ENCODE peak calls at places on chromosomes 13 and 19, in seven cellular contexts. L is Calu3, B is IMR-90, J is tibial artery, Z is fibroblast of pulmonary artery, E is cardiac muscle cell, X is prostate gland. S is an unnamed sample.

GRCh38 chr19:6164906-6165531 is 29.6 kb downstream of the ACSBG2 start:
- DNase-seq in L (no peak), B (no peak), J (no peak), Z (no peak), E (no peak), X (no peak), S (no peak)

GRCh38 chr19:45767881-45768643 is 990 bp downstream of the SIX5 start:
- DNase-seq in L (peak; percentile 83), B (peak; percentile 65), J (peak; percentile 88), Z (peak; percentile 73), E (peak; percentile 77), X (peak; percentile 73), S (no peak)

GRCh38 chr19:51094696-51095279 is 12.1 kb upstream of the KLK14 start:
- DNase-seq in L (peak; percentile 56), B (no peak), J (no peak), Z (peak; percentile 12), E (peak; percentile 25), X (no peak), S (peak; percentile 62)

GRCh38 chr19:11140896-11141295 is 14.7 kb downstream of the SPC24 start:
- DNase-seq in L (no peak), B (no peak), J (no peak), Z (no peak), E (no peak), X (no peak), S (no peak)

GRCh38 chr19:47459477-47459876 is 12.2 kb downstream of the SLC8A2 start:
- DNase-seq in L (no peak), B (no peak), J (no peak), Z (no peak), E (no peak), X (no peak), S (no peak)

GRCh38 chr19:49436381-49437017 is 4.8 kb downstream of the SLC17A7 start:
- DNase-seq in L (peak; percentile 43), B (no peak), J (no peak), Z (no peak), E (no peak), X (no peak), S (no peak)

GRCh38 chr19:34321735-34322134 is 43.3 kb upstream of the GPI start:
- DNase-seq in L (no peak), B (no peak), J (no peak), Z (no peak), E (no peak), X (no peak), S (no peak)

GRCh38 chr19:45141203-45141900 is 19.4 kb downstream of the NKPD1 start:
- DNase-seq in L (no peak), B (no peak), J (no peak), Z (no peak), E (no peak), X (no peak), S (no peak)

GRCh38 chr13:26377038-26377437 is 123.1 kb downstream of the CDK8 start:
- DNase-seq in L (peak; percentile 2), B (peak; percentile 3), J (no peak), Z (peak; percentile 20), E (peak; percentile 29), X (no peak), S (no peak)

GRCh38 chr19:35155441-35155840 is 906 bp downstream of the FXYD5 start:
- DNase-seq in L (no peak), B (no peak), J (no peak), Z (no peak), E (no peak), X (no peak), S (no peak)

GRCh38 chr19:38441660-38442348 is 8.3 kb downstream of the RYR1 start:
- DNase-seq in L (no peak), B (no peak), J (no peak), Z (peak; percentile 8), E (peak; percentile 15), X (no peak), S (no peak)

GRCh38 chr13:105428816-105429215 is 1106.6 kb downstream of the EFNB2 start:
- DNase-seq in L (no peak), B (peak; percentile 66), J (no peak), Z (no peak), E (peak; percentile 11), X (no peak), S (no peak)

GRCh38 chr19:7851623-7852500 is 21.8 kb downstream of the EVI5L start:
- DNase-seq in L (no peak), B (no peak), J (no peak), Z (no peak), E (no peak), X (no peak), S (no peak)

GRCh38 chr13:44404261-44405139 is 30.9 kb downstream of the SERP2 start:
- DNase-seq in L (no peak), B (no peak), J (no peak), Z (no peak), E (no peak), X (peak; percentile 33), S (no peak)

GRCh38 chr13:112056284-112056727 is 10.6 kb upstream of the SOX1 start:
- DNase-seq in L (no peak), B (no peak), J (no peak), Z (no peak), E (no peak), X (no peak), S (no peak)

GRCh38 chr19:46489445-46490272 is 6.0 kb downstream of the PNMA8B start:
- DNase-seq in L (no peak), B (peak; percentile 62), J (peak; percentile 84), Z (peak; percentile 70), E (peak; percentile 81), X (no peak), S (no peak)

GRCh38 chr13:112783135-112783945 is 93.5 kb downstream of the ATP11A start:
- DNase-seq in L (no peak), B (peak; percentile 90), J (no peak), Z (peak; percentile 29), E (peak; percentile 68), X (no peak), S (no peak)

GRCh38 chr19:5057860-5058259 is 88.9 kb downstream of the KDM4B start:
- DNase-seq in L (no peak), B (no peak), J (no peak), Z (peak; percentile 21), E (peak; percentile 18), X (no peak), S (no peak)

GRCh38 chr19:14361824-14362223 is 19.4 kb upstream of the ADGRE5 start:
- DNase-seq in L (no peak), B (no peak), J (no peak), Z (peak; percentile 62), E (peak; percentile 63), X (no peak), S (no peak)

GRCh38 chr19:49672131-49672919 is 4.7 kb upstream of the PRMT1 start:
- DNase-seq in L (peak; percentile 86), B (peak; percentile 61), J (peak; percentile 82), Z (peak; percentile 73), E (peak; percentile 79), X (peak; percentile 59), S (peak; percentile 94)

GRCh38 chr13:110525328-110526319 is 35.9 kb downstream of the RAB20 start:
- DNase-seq in L (no peak), B (no peak), J (no peak), Z (no peak), E (no peak), X (no peak), S (no peak)

GRCh38 chr13:33153421-33154381 is 131.9 kb downstream of the STARD13 start:
- DNase-seq in L (no peak), B (peak; percentile 38), J (peak; percentile 71), Z (peak; percentile 63), E (peak; percentile 61), X (no peak), S (no peak)
- TF ChIP-seq CTCF in L (no peak), B (no peak), J (peak; percentile 33), Z (peak; percentile 40), E (peak; percentile 29), X (no peak), S (no peak)

DNA sequence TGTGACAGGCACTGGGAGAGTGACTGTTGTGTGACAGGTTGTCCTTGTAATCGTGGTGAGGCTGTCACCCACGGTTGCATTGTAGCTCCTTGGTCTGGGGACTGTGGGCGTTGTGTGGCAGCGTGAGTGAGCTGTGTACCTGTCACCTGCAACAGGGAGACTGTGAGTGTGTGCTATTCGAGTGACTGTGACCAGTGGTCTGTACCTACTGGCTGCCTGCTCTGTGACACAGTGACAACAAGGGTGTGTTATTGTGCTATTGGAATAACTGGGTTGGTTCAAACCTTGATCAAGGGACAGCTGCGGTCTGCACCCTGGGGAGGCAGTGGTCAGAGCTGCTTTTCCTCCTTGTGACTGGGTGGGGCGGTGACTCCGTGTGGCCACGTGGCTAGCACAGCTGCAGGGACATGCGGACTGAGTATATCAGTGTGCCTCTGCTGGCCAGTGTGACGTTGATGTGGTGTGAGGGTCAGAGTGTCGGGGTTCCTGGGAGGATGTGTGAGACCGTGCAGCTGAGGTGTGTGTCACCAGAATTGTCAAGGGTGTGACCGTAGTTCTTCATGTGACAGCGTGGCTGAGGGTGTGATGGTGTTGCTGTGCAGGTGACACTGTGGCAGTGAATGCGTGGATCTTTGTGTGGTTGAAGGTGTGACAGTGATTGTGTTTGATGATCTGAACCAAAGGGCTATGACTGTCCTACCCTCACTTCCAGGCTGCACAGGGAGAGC is 10.1 kb upstream of the NFIX start:
- DNase-seq in L (peak; percentile 82), B (peak; percentile 76), J (peak; percentile 86), Z (no peak), E (no peak), X (no peak), S (no peak)
- TF ChIP-seq CTCF in L (no peak), B (no peak), J (no peak), Z (no peak), E (no peak), X (no peak), S (no peak)

DNA sequence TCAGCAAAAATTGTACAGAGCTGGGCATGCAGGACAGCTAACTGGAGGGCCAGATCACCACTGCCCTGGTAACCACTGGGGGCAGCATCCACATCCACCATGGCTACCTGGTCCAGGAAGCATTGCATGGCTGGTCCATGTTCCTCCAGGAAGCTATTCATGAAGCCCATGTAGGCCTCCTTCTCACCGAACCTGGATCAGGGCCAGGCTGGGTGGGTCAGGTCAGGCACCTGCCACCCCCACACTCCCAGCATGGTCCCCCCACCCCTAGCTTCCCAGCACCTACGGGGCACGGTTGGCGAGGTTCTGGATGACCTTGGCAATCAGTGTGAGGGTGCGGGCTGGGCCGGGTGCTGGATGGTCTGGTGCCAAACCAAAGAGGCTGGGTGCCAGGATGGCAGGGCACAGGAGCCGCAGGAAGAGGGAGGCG is 4.6 kb upstream of the WIZ start:
- DNase-seq in L (peak; percentile 28), B (no peak), J (no peak), Z (no peak), E (no peak), X (no peak), S (no peak)
- TF ChIP-seq CTCF in L (no peak), B (no peak), J (no peak), Z (peak; percentile 37), E (peak; percentile 38), X (no peak), S (no peak)

DNA sequence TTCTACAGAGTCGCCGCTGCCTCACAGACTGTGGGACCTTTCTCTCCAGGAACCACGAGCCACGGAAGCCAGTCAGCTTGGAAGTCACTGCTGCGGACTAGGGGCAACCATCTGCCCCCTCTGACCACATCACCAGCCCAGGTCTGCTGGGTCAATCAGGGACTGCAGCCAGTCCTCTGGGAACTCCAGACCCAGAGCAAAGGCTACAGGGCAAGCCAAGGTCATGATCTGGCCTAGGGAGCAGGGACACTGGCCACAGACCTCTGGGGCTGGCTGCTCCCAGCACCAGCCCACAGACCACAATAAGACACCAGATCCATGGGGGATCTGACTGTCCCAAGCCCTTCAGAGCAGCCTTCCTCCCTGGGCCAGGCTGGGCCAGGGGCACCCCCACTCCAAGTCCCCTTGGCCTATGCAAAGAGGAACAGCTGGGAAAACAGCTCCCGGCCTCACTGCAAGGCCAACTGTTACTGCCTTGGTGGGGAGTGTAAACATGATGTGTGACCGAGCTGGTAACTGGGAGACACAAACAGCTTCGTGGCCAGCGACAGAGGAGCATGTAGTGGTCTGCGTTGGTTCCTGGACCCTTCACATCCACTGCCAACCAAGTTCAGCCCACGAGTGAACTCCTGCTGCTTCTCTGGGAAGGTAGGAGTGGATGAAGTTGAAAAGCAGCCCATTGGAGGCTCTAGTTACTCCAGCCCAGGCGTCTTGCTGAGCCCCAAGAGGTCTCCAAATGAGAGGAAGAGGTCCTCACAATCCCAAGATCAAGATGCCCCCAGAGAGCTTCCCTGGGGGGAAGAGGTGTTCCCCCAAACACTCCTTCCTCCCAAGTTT is 1.5 kb downstream of the AKT2 start:
- DNase-seq in L (no peak), B (peak; percentile 19), J (no peak), Z (peak; percentile 18), E (no peak), X (no peak), S (no peak)
- TF ChIP-seq CTCF in L (no peak), B (no peak), J (no peak), Z (no peak), E (no peak), X (no peak), S (no peak)

S was measured in D721Med.